ENCODE peak calls at places on chromosomes 6 and 20, in eight cellular contexts. P is H9, Q is transverse colon, K is ovary, E is AG04450, U is brain microvascular endothelial cell, R is lower leg skin, H is heart right ventricle. Z is an unnamed sample.

GRCh38 chr6:39555136-39555535 is 170.1 kb downstream of the KIF6 start:
- DNase-seq in H (no peak), U (no peak), K (no peak), R (no peak), E (no peak), P (peak; percentile 35), Q (no peak), Z (no peak)

GRCh38 chr6:11364971-11365397 is 132.5 kb upstream of the NEDD9 start:
- DNase-seq in H (no peak), R (no peak), P (no peak), U (peak; percentile 28), K (no peak), Q (no peak), E (no peak), Z (no peak)

GRCh38 chr20:53934421-53935352 is 135.7 kb downstream of the BCAS1 start:
- DNase-seq in R (no peak), Q (no peak), E (no peak), P (no peak), U (peak; percentile 95), K (peak; percentile 64), H (no peak), Z (no peak)

GRCh38 chr20:15236812-15237211 is 899.4 kb upstream of the FLRT3 start:
- DNase-seq in R (no peak), U (peak; percentile 67), K (no peak), H (no peak), E (no peak), P (peak; percentile 71), Q (peak; percentile 17), Z (no peak)

GRCh38 chr6:41643899-41644269 is 5.6 kb downstream of the MDFI start:
- DNase-seq in P (no peak), R (no peak), U (no peak), E (no peak), Q (no peak), H (no peak), K (no peak), Z (no peak)

GRCh38 chr6:25193147-25193864 is 85.9 kb upstream of the CARMIL1 start:
- DNase-seq in Q (no peak), P (no peak), H (no peak), K (peak; percentile 74), U (peak; percentile 91), E (peak; percentile 85), R (peak; percentile 70), Z (no peak)

GRCh38 chr6:112683926-112684325 is 336.8 kb downstream of the RFPL4B start:
- DNase-seq in P (no peak), U (peak; percentile 28), Q (no peak), R (no peak), K (no peak), E (peak; percentile 61), H (no peak), Z (no peak)

GRCh38 chr20:32538526-32538918 is 46.6 kb downstream of the NOL4L start:
- DNase-seq in E (no peak), H (no peak), Q (no peak), K (no peak), U (peak; percentile 10), R (no peak), P (peak; percentile 46), Z (no peak)

GRCh38 chr20:47358672-47359532 is 2.4 kb upstream of the ZMYND8 start:
- DNase-seq in K (peak; percentile 74), H (peak; percentile 33), E (no peak), P (peak; percentile 75), U (peak; percentile 95), Q (peak; percentile 88), R (peak; percentile 93), Z (no peak)

GRCh38 chr6:84771732-84772131 is 7.3 kb upstream of the TBX18 start:
- DNase-seq in K (no peak), H (no peak), U (no peak), P (peak; percentile 34), R (no peak), E (no peak), Q (no peak), Z (no peak)

GRCh38 chr6:78700997-78701396 is 166.4 kb upstream of the IRAK1BP1 start:
- DNase-seq in R (no peak), U (peak; percentile 1), E (no peak), P (no peak), Q (no peak), H (no peak), K (no peak), Z (no peak)

GRCh38 chr6:110430236-110430635 is 14.9 kb upstream of the DDO start:
- DNase-seq in U (no peak), E (no peak), H (no peak), K (no peak), R (no peak), P (peak; percentile 65), Q (no peak), Z (no peak)

GRCh38 chr20:10536531-10536930 is 101.4 kb downstream of the SLX4IP start:
- DNase-seq in K (no peak), Q (no peak), R (no peak), P (peak; percentile 61), H (no peak), E (no peak), U (no peak), Z (no peak)

GRCh38 chr20:21391495-21392298 is 5.6 kb downstream of the NKX2-4 start:
- DNase-seq in H (no peak), K (no peak), E (no peak), P (peak; percentile 52), R (no peak), Q (no peak), U (no peak), Z (no peak)

GRCh38 chr6:132952468-132952867 is 138.1 kb downstream of the RPS12 start:
- DNase-seq in K (no peak), U (no peak), H (no peak), P (no peak), Q (no peak), E (no peak), R (no peak), Z (no peak)

GRCh38 chr6:24988562-24988961 is 52.8 kb upstream of the RIPOR2 start:
- DNase-seq in K (no peak), R (no peak), Q (no peak), P (no peak), E (no peak), H (no peak), U (no peak), Z (no peak)

GRCh38 chr20:24112360-24112759 is 123.8 kb upstream of the GGTLC1 start:
- DNase-seq in E (no peak), Q (no peak), R (no peak), H (no peak), K (no peak), U (no peak), P (no peak), Z (no peak)

GRCh38 chr20:44943828-44944227 is 16.4 kb downstream of the TOMM34 start:
- DNase-seq in P (no peak), K (no peak), U (no peak), R (no peak), Q (no peak), E (no peak), H (no peak), Z (no peak)

GRCh38 chr6:18215436-18215835 is 48.9 kb downstream of the DEK start:
- DNase-seq in P (no peak), K (no peak), R (no peak), E (no peak), U (no peak), H (no peak), Q (no peak), Z (no peak)

GRCh38 chr6:145895802-145896201 is 68.4 kb downstream of the SHPRH start:
- DNase-seq in H (no peak), R (no peak), Q (no peak), U (no peak), K (no peak), P (no peak), E (no peak), Z (no peak)
- TF ChIP-seq CTCF in H (no peak), R (no peak), Q (no peak), U (no peak), K (no peak), P (peak; percentile 40), E (peak; percentile 45), Z (peak; percentile 40)

GRCh38 chr6:144725731-144726522 is 440.8 kb downstream of the UTRN start:
- DNase-seq in R (no peak), P (no peak), E (no peak), Q (no peak), U (no peak), K (no peak), H (no peak), Z (no peak)
- TF ChIP-seq CTCF in R (no peak), P (no peak), E (no peak), Q (no peak), U (no peak), K (no peak), H (no peak), Z (no peak)

GRCh38 chr20:38962044-38962897 is at the start of gene DHX35:
- DNase-seq in E (peak; percentile 83), P (peak; percentile 97), K (peak; percentile 98), H (peak; percentile 99), Q (peak; percentile 99), U (peak; percentile 93), R (peak; percentile 97), Z (peak; percentile 99)
- TF ChIP-seq CTCF in E (peak; percentile 51), P (no peak), K (no peak), H (peak; percentile 57), Q (no peak), U (peak; percentile 70), R (no peak), Z (peak; percentile 45)

DNA sequence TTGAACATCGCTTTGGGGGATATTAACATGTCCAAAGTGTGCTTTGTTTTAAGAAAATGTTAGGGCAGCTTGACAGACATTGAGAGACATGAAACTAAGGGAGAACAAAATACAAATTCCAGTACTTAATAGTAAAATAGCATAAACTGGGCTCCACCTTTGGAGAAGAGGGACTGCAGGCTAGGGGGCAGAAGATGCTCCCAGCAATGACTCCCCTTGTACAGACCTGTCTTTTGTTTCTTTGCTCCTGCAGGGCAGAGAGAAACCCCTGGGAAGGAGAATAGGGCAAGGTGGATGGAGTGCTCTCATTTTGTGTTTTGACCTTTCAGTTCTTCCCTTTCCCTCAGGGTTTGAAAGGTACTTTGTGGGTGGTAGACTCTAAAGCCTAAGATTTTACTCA is 115.6 kb upstream of the PLCB4 start:
- DNase-seq in Q (no peak), E (no peak), K (no peak), P (peak; percentile 33), U (no peak), H (no peak), R (no peak), Z (no peak)
- TF ChIP-seq CTCF in Q (no peak), E (peak; percentile 17), K (no peak), P (peak; percentile 58), U (peak; percentile 33), H (no peak), R (no peak), Z (no peak)

GRCh38 chr6:161374971-161375873 is 101.4 kb upstream of the AGPAT4 start:
- DNase-seq in P (peak; percentile 73), K (no peak), U (no peak), E (no peak), H (peak; percentile 48), R (peak; percentile 59), Q (peak; percentile 85), Z (no peak)
- TF ChIP-seq CTCF in P (peak; percentile 56), K (no peak), U (peak; percentile 41), E (peak; percentile 49), H (no peak), R (no peak), Q (peak; percentile 14), Z (no peak)